ENCODE peak calls at places on chromosomes 11 and 22, in nine cellular contexts. One of them, this sample, is unnamed.

GRCh38 chr11:688681-689080 is 6.3 kb downstream of the DEAF1 start:
- DNase-seq in HCT116: no peak
- DNase-seq in MM.1S: no peak
- DNase-seq in tibial nerve: no peak
- DNase-seq in heart left ventricle: peak; percentile 12
- DNase-seq in choroid plexus epithelial cell: no peak
- DNase-seq in neuronal stem cell: no peak
- DNase-seq in Panc1: no peak
- DNase-seq in adrenal gland: no peak
- DNase-seq in this sample: no peak

GRCh38 chr11:92628401-92629292 is 340.8 kb upstream of the MTNR1B start:
- DNase-seq in Panc1: no peak
- DNase-seq in HCT116: no peak
- DNase-seq in tibial nerve: no peak
- DNase-seq in choroid plexus epithelial cell: peak; percentile 19
- DNase-seq in adrenal gland: no peak
- DNase-seq in heart left ventricle: no peak
- DNase-seq in neuronal stem cell: no peak
- DNase-seq in MM.1S: no peak
- DNase-seq in this sample: no peak

GRCh38 chr22:24810043-24810749 is 4.2 kb downstream of the SGSM1 start:
- DNase-seq in tibial nerve: no peak
- DNase-seq in heart left ventricle: no peak
- DNase-seq in neuronal stem cell: peak; percentile 66
- DNase-seq in MM.1S: no peak
- DNase-seq in Panc1: no peak
- DNase-seq in adrenal gland: no peak
- DNase-seq in choroid plexus epithelial cell: no peak
- DNase-seq in HCT116: no peak
- DNase-seq in this sample: peak; percentile 90

GRCh38 chr11:1864831-1865665 is 12.2 kb downstream of the LSP1 start:
- DNase-seq in heart left ventricle: peak; percentile 65
- DNase-seq in choroid plexus epithelial cell: no peak
- DNase-seq in tibial nerve: no peak
- DNase-seq in HCT116: no peak
- DNase-seq in adrenal gland: no peak
- DNase-seq in Panc1: no peak
- DNase-seq in MM.1S: no peak
- DNase-seq in neuronal stem cell: no peak
- DNase-seq in this sample: no peak

GRCh38 chr11:35688023-35688422 is 25.4 kb downstream of the TRIM44 start:
- DNase-seq in adrenal gland: no peak
- DNase-seq in tibial nerve: no peak
- DNase-seq in choroid plexus epithelial cell: peak; percentile 25
- DNase-seq in HCT116: no peak
- DNase-seq in MM.1S: no peak
- DNase-seq in heart left ventricle: no peak
- DNase-seq in Panc1: no peak
- DNase-seq in neuronal stem cell: no peak
- DNase-seq in this sample: no peak

GRCh38 chr11:76654980-76655379 is 15.6 kb downstream of the LRRC32 start:
- DNase-seq in HCT116: no peak
- DNase-seq in adrenal gland: no peak
- DNase-seq in neuronal stem cell: no peak
- DNase-seq in MM.1S: no peak
- DNase-seq in tibial nerve: no peak
- DNase-seq in Panc1: no peak
- DNase-seq in choroid plexus epithelial cell: no peak
- DNase-seq in heart left ventricle: no peak
- DNase-seq in this sample: no peak

GRCh38 chr22:37604875-37605274 is 3.8 kb upstream of the GGA1 start:
- DNase-seq in neuronal stem cell: no peak
- DNase-seq in choroid plexus epithelial cell: no peak
- DNase-seq in heart left ventricle: no peak
- DNase-seq in MM.1S: no peak
- DNase-seq in Panc1: no peak
- DNase-seq in tibial nerve: no peak
- DNase-seq in HCT116: no peak
- DNase-seq in adrenal gland: no peak
- DNase-seq in this sample: no peak

GRCh38 chr11:102447941-102448868 is 4.4 kb downstream of the TMEM123 start:
- DNase-seq in MM.1S: no peak
- DNase-seq in tibial nerve: no peak
- DNase-seq in adrenal gland: no peak
- DNase-seq in choroid plexus epithelial cell: no peak
- DNase-seq in Panc1: no peak
- DNase-seq in neuronal stem cell: no peak
- DNase-seq in heart left ventricle: no peak
- DNase-seq in HCT116: no peak
- DNase-seq in this sample: no peak

GRCh38 chr11:77309401-77310085 is 8.1 kb upstream of the GDPD4 start:
- DNase-seq in adrenal gland: no peak
- DNase-seq in choroid plexus epithelial cell: no peak
- DNase-seq in neuronal stem cell: no peak
- DNase-seq in heart left ventricle: no peak
- DNase-seq in tibial nerve: no peak
- DNase-seq in HCT116: no peak
- DNase-seq in Panc1: no peak
- DNase-seq in MM.1S: no peak
- DNase-seq in this sample: no peak

GRCh38 chr11:9605742-9606141 is 32.3 kb downstream of the WEE1 start:
- DNase-seq in HCT116: no peak
- DNase-seq in tibial nerve: no peak
- DNase-seq in neuronal stem cell: no peak
- DNase-seq in heart left ventricle: no peak
- DNase-seq in Panc1: no peak
- DNase-seq in MM.1S: no peak
- DNase-seq in choroid plexus epithelial cell: no peak
- DNase-seq in adrenal gland: no peak
- DNase-seq in this sample: no peak

GRCh38 chr11:117815262-117815803 is 9.2 kb downstream of the FXYD2 start:
- DNase-seq in MM.1S: peak; percentile 87
- DNase-seq in tibial nerve: peak; percentile 22
- DNase-seq in neuronal stem cell: no peak
- DNase-seq in Panc1: no peak
- DNase-seq in choroid plexus epithelial cell: no peak
- DNase-seq in HCT116: no peak
- DNase-seq in heart left ventricle: peak; percentile 55
- DNase-seq in adrenal gland: no peak
- DNase-seq in this sample: peak; percentile 79

GRCh38 chr11:821513-822371 is 3.0 kb downstream of the PNPLA2 start:
- DNase-seq in heart left ventricle: peak; percentile 78
- DNase-seq in choroid plexus epithelial cell: no peak
- DNase-seq in adrenal gland: no peak
- DNase-seq in HCT116: no peak
- DNase-seq in neuronal stem cell: no peak
- DNase-seq in Panc1: no peak
- DNase-seq in tibial nerve: no peak
- DNase-seq in MM.1S: no peak
- DNase-seq in this sample: no peak

DNA sequence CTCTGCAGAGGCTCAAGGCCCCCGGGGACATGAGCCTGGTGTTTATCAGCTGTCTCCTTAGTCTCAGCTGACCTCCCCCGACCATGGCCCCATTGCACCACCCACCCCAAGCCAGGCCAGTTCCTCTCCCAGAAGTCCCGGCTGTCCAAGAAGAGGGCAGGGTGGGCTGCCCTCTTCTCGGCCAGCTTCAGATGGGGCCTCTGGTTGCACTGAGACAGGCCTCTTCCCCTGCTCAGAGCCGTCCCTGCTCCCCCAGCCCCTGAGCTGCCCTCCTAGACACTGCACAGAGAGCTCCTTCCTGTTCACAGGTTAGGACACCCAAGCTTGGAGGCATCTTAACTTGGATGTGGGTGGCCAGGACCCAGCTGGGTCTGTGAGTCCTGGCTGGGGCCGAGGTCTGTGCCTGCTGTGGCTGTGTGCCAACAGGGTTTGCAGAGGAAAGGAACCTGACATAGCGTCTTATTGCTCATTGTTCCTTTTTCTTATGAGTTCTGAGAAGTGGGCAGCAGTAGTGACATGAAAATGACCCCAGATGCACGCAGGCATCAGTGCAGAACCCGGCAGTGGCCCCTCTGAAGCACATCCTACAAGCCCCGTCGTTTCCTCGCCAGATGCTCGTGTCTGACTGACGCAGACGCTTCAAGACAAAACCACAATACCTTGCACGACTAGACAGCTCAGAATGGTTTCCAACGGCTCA is 5.5 kb downstream of the TRABD start:
- DNase-seq in MM.1S: no peak
- DNase-seq in Panc1: no peak
- DNase-seq in adrenal gland: no peak
- DNase-seq in neuronal stem cell: no peak
- DNase-seq in choroid plexus epithelial cell: no peak
- DNase-seq in heart left ventricle: peak; percentile 62
- DNase-seq in tibial nerve: no peak
- DNase-seq in HCT116: no peak
- DNase-seq in this sample: no peak
- H3K4me3 ChIP-seq in MM.1S: peak overlapping the region; percentile 60
- H3K4me3 ChIP-seq in Panc1: peak overlapping the region; percentile 36
- H3K4me3 ChIP-seq in adrenal gland: no peak overlapping the region
- H3K4me3 ChIP-seq in neuronal stem cell: no peak overlapping the region
- H3K4me3 ChIP-seq in choroid plexus epithelial cell: peak overlapping the region; percentile 57
- H3K4me3 ChIP-seq in heart left ventricle: no peak overlapping the region
- H3K4me3 ChIP-seq in tibial nerve: peak overlapping the region; percentile 50
- H3K4me3 ChIP-seq in HCT116: peak overlapping the region; percentile 66
- H3K4me3 ChIP-seq in this sample: peak overlapping the region; percentile 58

GRCh38 chr22:23219787-23220484 is 39.6 kb downstream of the BCR start:
- DNase-seq in Panc1: no peak
- DNase-seq in heart left ventricle: peak; percentile 40
- DNase-seq in adrenal gland: peak; percentile 58
- DNase-seq in HCT116: no peak
- DNase-seq in tibial nerve: no peak
- DNase-seq in neuronal stem cell: no peak
- DNase-seq in MM.1S: no peak
- DNase-seq in choroid plexus epithelial cell: peak; percentile 63
- DNase-seq in this sample: peak; percentile 79
- H3K4me3 ChIP-seq in Panc1: no peak overlapping the region
- H3K4me3 ChIP-seq in heart left ventricle: no peak overlapping the region
- H3K4me3 ChIP-seq in adrenal gland: no peak overlapping the region
- H3K4me3 ChIP-seq in HCT116: no peak overlapping the region
- H3K4me3 ChIP-seq in tibial nerve: no peak overlapping the region
- H3K4me3 ChIP-seq in neuronal stem cell: no peak overlapping the region
- H3K4me3 ChIP-seq in MM.1S: no peak overlapping the region
- H3K4me3 ChIP-seq in choroid plexus epithelial cell: no peak overlapping the region
- H3K4me3 ChIP-seq in this sample: no peak overlapping the region

GRCh38 chr22:44118645-44119315 is 61.9 kb upstream of the PARVG start:
- DNase-seq in adrenal gland: no peak
- DNase-seq in Panc1: no peak
- DNase-seq in HCT116: no peak
- DNase-seq in choroid plexus epithelial cell: no peak
- DNase-seq in MM.1S: no peak
- DNase-seq in neuronal stem cell: no peak
- DNase-seq in heart left ventricle: peak; percentile 18
- DNase-seq in tibial nerve: no peak
- DNase-seq in this sample: no peak
- H3K4me3 ChIP-seq in adrenal gland: no peak overlapping the region
- H3K4me3 ChIP-seq in Panc1: no peak overlapping the region
- H3K4me3 ChIP-seq in HCT116: no peak overlapping the region
- H3K4me3 ChIP-seq in choroid plexus epithelial cell: no peak overlapping the region
- H3K4me3 ChIP-seq in MM.1S: no peak overlapping the region
- H3K4me3 ChIP-seq in neuronal stem cell: no peak overlapping the region
- H3K4me3 ChIP-seq in heart left ventricle: no peak overlapping the region
- H3K4me3 ChIP-seq in tibial nerve: no peak overlapping the region
- H3K4me3 ChIP-seq in this sample: no peak overlapping the region

GRCh38 chr11:74696932-74697687 is 34.1 kb downstream of the CHRDL2 start:
- DNase-seq in tibial nerve: peak; percentile 76
- DNase-seq in choroid plexus epithelial cell: peak; percentile 95
- DNase-seq in heart left ventricle: peak; percentile 87
- DNase-seq in HCT116: no peak
- DNase-seq in MM.1S: no peak
- DNase-seq in Panc1: no peak
- DNase-seq in adrenal gland: peak; percentile 43
- DNase-seq in neuronal stem cell: no peak
- DNase-seq in this sample: peak; percentile 51
- H3K4me3 ChIP-seq in tibial nerve: no peak overlapping the region
- H3K4me3 ChIP-seq in choroid plexus epithelial cell: peak overlapping the region; percentile 20
- H3K4me3 ChIP-seq in heart left ventricle: no peak overlapping the region
- H3K4me3 ChIP-seq in HCT116: no peak overlapping the region
- H3K4me3 ChIP-seq in MM.1S: no peak overlapping the region
- H3K4me3 ChIP-seq in Panc1: no peak overlapping the region
- H3K4me3 ChIP-seq in adrenal gland: no peak overlapping the region
- H3K4me3 ChIP-seq in neuronal stem cell: no peak overlapping the region
- H3K4me3 ChIP-seq in this sample: peak overlapping the region; percentile 17

DNA sequence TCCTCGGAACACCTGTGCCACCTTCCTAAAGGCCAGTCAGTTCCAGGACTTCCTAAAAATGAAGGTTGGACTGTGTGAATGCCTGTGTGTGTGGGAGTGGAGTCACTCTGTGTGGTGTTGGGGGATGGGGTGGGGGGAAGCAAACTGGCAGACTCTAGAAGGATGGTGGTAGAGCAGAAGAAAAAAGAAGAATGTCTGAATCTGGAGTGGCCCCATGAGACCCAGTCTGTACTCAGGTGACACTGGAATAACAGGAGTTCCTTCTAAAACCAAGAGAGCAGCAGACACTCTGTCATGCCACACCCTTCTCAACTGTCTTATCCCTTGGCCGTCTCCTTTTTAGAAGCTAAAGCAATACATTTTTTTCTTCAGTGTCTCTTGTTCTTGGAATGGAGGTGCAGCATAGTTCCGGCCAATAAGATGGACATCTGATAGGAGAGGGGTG is 82.9 kb downstream of the MAML2 start:
- DNase-seq in adrenal gland: no peak
- DNase-seq in tibial nerve: no peak
- DNase-seq in HCT116: no peak
- DNase-seq in choroid plexus epithelial cell: no peak
- DNase-seq in neuronal stem cell: no peak
- DNase-seq in MM.1S: no peak
- DNase-seq in Panc1: no peak
- DNase-seq in heart left ventricle: no peak
- DNase-seq in this sample: no peak
- H3K4me3 ChIP-seq in adrenal gland: no peak overlapping the region
- H3K4me3 ChIP-seq in tibial nerve: no peak overlapping the region
- H3K4me3 ChIP-seq in HCT116: no peak overlapping the region
- H3K4me3 ChIP-seq in choroid plexus epithelial cell: no peak overlapping the region
- H3K4me3 ChIP-seq in neuronal stem cell: no peak overlapping the region
- H3K4me3 ChIP-seq in MM.1S: no peak overlapping the region
- H3K4me3 ChIP-seq in Panc1: no peak overlapping the region
- H3K4me3 ChIP-seq in heart left ventricle: no peak overlapping the region
- H3K4me3 ChIP-seq in this sample: no peak overlapping the region

DNA sequence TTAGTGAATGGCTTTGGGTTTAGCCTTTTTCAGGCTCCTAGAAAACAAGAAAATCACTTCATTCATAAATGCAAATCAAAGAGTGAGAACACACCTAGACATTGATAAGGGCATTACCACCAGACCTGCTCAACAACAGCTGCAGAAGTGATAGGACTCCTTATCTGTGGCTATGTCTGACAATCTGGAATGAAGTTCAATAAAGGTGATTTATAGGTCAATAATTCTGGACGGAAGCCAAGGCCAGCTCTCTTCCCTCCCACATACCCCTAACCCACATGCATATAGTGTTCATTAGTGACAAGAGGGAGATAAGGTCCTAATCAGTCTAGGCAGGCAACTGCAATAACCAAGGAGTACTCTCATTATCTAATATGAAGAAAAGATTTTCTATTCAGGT is 111.3 kb downstream of the ETS1 start:
- DNase-seq in heart left ventricle: no peak
- DNase-seq in tibial nerve: no peak
- DNase-seq in HCT116: no peak
- DNase-seq in MM.1S: no peak
- DNase-seq in adrenal gland: no peak
- DNase-seq in choroid plexus epithelial cell: no peak
- DNase-seq in Panc1: no peak
- DNase-seq in neuronal stem cell: no peak
- DNase-seq in this sample: no peak
- H3K4me3 ChIP-seq in heart left ventricle: no peak overlapping the region
- H3K4me3 ChIP-seq in tibial nerve: no peak overlapping the region
- H3K4me3 ChIP-seq in HCT116: no peak overlapping the region
- H3K4me3 ChIP-seq in MM.1S: no peak overlapping the region
- H3K4me3 ChIP-seq in adrenal gland: no peak overlapping the region
- H3K4me3 ChIP-seq in choroid plexus epithelial cell: no peak overlapping the region
- H3K4me3 ChIP-seq in Panc1: no peak overlapping the region
- H3K4me3 ChIP-seq in neuronal stem cell: no peak overlapping the region
- H3K4me3 ChIP-seq in this sample: no peak overlapping the region